ENCODE peak calls at places on chromosomes 2 and 18, in ten cellular contexts. A is MM.1S; R is Panc1; S is cardiac muscle cell; W is effector memory CD4-positive, alpha-beta T cell; T is body of pancreas; D is hepatocyte; L is GM23248; E is aorta; M is thoracic aorta. U is an unnamed sample.

GRCh38 chr2:136375017-136375901 is 257.3 kb upstream of the CXCR4 start:
- DNase-seq in A (no peak), R (no peak), S (no peak), W (no peak), T (no peak), D (no peak), L (no peak), E (no peak), M (no peak), U (no peak)

GRCh38 chr2:151878655-151879563 is 50.7 kb upstream of the ARL5A start:
- DNase-seq in A (peak; percentile 16), R (no peak), S (peak; percentile 28), W (no peak), T (no peak), D (peak; percentile 47), L (peak; percentile 45), E (no peak), M (no peak), U (no peak)

GRCh38 chr2:18684202-18685040 is 95.1 kb upstream of the NT5C1B start:
- DNase-seq in A (peak; percentile 8), R (no peak), S (no peak), W (no peak), T (no peak), D (peak; percentile 17), L (peak; percentile 10), E (no peak), M (no peak), U (no peak)

GRCh38 chr2:71546275-71546638 is 92.9 kb downstream of the DYSF start:
- DNase-seq in A (no peak), R (no peak), S (no peak), W (no peak), T (no peak), D (no peak), L (no peak), E (no peak), M (no peak), U (no peak)

GRCh38 chr2:239052046-239052445 is 204.2 kb downstream of the TWIST2 start:
- DNase-seq in A (no peak), R (no peak), S (no peak), W (no peak), T (no peak), D (no peak), L (no peak), E (no peak), M (no peak), U (no peak)

GRCh38 chr2:100742884-100743283 is 77.1 kb upstream of the NPAS2 start:
- DNase-seq in A (no peak), R (no peak), S (peak; percentile 92), W (no peak), T (no peak), D (peak; percentile 76), L (peak; percentile 94), E (no peak), M (no peak), U (no peak)

GRCh38 chr2:240213476-240214391 is 73.3 kb upstream of the OTOS start:
- DNase-seq in A (no peak), R (no peak), S (no peak), W (no peak), T (no peak), D (no peak), L (no peak), E (peak; percentile 29), M (no peak), U (no peak)

GRCh38 chr2:113848758-113849460 is 41.0 kb upstream of the ACTR3 start:
- DNase-seq in A (no peak), R (peak; percentile 53), S (no peak), W (no peak), T (no peak), D (peak; percentile 43), L (peak; percentile 87), E (no peak), M (no peak), U (no peak)

GRCh38 chr18:79943608-79944125 is 7.8 kb downstream of the SLC66A2 start:
- DNase-seq in A (no peak), R (no peak), S (no peak), W (no peak), T (no peak), D (no peak), L (no peak), E (peak; percentile 40), M (no peak), U (peak; percentile 65)

GRCh38 chr2:109722026-109722425 is 72.1 kb upstream of the RGPD5 start:
- DNase-seq in A (no peak), R (no peak), S (no peak), W (no peak), T (peak; percentile 51), D (peak; percentile 53), L (no peak), E (no peak), M (no peak), U (no peak)
- H3K27ac ChIP-seq in A (no peak overlapping the region), R (no peak overlapping the region), S (no peak overlapping the region), W (no peak overlapping the region), T (no peak overlapping the region), D (no peak overlapping the region), L (no peak overlapping the region), E (no peak overlapping the region), M (no peak overlapping the region), U (no peak overlapping the region)

DNA sequence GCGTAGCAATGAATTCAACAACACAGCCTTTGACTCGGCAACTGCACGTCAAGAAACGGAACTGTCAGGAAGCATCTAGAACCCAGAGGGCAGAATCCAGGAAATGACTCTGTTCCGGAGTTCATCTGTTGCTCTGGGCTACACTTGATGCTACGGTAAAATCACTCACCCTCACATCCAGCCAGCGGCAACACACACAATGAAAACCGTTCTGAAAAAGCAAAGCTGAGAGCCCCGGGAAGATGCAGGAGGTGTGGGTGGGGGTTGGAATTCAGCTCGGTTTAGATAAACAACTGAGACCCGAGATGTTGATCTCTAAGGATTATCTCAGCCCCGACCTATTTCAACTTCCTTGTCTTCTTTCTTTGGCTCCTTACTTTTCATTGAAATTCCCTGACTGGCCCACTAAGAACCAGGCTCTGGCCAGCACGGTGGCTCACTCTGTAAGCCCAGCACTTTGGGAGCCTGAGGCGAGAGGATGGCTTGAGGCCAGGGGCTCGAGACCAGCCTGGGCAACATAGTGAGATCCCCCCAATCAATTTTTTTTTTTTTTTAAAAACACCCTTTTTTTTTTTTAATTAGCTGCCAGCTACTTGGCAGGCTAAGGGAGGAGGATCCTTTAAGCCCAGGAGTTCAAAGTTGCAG is 13.3 kb upstream of the RAB17 start:
- DNase-seq in A (peak; percentile 91), R (no peak), S (peak; percentile 85), W (peak; percentile 7), T (no peak), D (no peak), L (peak; percentile 63), E (peak; percentile 66), M (no peak), U (no peak)
- H3K4me3 ChIP-seq in A (no peak overlapping the region), R (no peak overlapping the region), S (no peak overlapping the region), W (peak overlapping the region; percentile 15), T (no peak overlapping the region), D (no peak overlapping the region), L (no peak overlapping the region), E (no peak overlapping the region), M (peak overlapping the region; percentile 16), U (no peak overlapping the region)

GRCh38 chr2:1990724-1991123 is 246.4 kb upstream of the PXDN start:
- DNase-seq in A (no peak), R (no peak), S (no peak), W (no peak), T (peak; percentile 84), D (no peak), L (peak; percentile 39), E (no peak), M (no peak), U (no peak)

GRCh38 chr2:1990151-1990589 is 245.9 kb upstream of the PXDN start:
- DNase-seq in A (no peak), R (no peak), S (no peak), W (no peak), T (no peak), D (no peak), L (no peak), E (no peak), M (no peak), U (no peak)

GRCh38 chr2:1988049-1988448 is 243.7 kb upstream of the PXDN start:
- DNase-seq in A (no peak), R (no peak), S (no peak), W (no peak), T (peak; percentile 71), D (no peak), L (no peak), E (no peak), M (no peak), U (no peak)

GRCh38 chr2:1988594-1988993 is 244.3 kb upstream of the PXDN start:
- DNase-seq in A (no peak), R (no peak), S (no peak), W (no peak), T (no peak), D (no peak), L (no peak), E (no peak), M (no peak), U (no peak)

GRCh38 chr2:1989216-1989615 is 244.9 kb upstream of the PXDN start:
- DNase-seq in A (no peak), R (no peak), S (no peak), W (no peak), T (peak; percentile 67), D (no peak), L (no peak), E (no peak), M (no peak), U (no peak)
- H3K27ac ChIP-seq in A (no peak overlapping the region), R (no peak overlapping the region), S (no peak overlapping the region), W (no peak overlapping the region), T (no peak overlapping the region), D (no peak overlapping the region), L (no peak overlapping the region), E (no peak overlapping the region), M (no peak overlapping the region), U (no peak overlapping the region)

GRCh38 chr2:202135111-202135874 is 62.2 kb downstream of the KIAA2012 start:
- DNase-seq in A (no peak), R (no peak), S (peak; percentile 99), W (no peak), T (peak; percentile 47), D (peak; percentile 78), L (peak; percentile 97), E (peak; percentile 88), M (peak; percentile 33), U (peak; percentile 80)

GRCh38 chr2:202141319-202141947 is 68.4 kb downstream of the KIAA2012 start:
- DNase-seq in A (no peak), R (no peak), S (no peak), W (no peak), T (no peak), D (no peak), L (no peak), E (no peak), M (no peak), U (no peak)

GRCh38 chr2:202140522-202141292 is 67.7 kb downstream of the KIAA2012 start:
- DNase-seq in A (no peak), R (no peak), S (no peak), W (no peak), T (no peak), D (no peak), L (peak; percentile 80), E (no peak), M (no peak), U (no peak)

GRCh38 chr2:202133556-202134245 is 60.6 kb downstream of the KIAA2012 start:
- DNase-seq in A (no peak), R (no peak), S (no peak), W (no peak), T (no peak), D (no peak), L (no peak), E (no peak), M (no peak), U (no peak)

DNA sequence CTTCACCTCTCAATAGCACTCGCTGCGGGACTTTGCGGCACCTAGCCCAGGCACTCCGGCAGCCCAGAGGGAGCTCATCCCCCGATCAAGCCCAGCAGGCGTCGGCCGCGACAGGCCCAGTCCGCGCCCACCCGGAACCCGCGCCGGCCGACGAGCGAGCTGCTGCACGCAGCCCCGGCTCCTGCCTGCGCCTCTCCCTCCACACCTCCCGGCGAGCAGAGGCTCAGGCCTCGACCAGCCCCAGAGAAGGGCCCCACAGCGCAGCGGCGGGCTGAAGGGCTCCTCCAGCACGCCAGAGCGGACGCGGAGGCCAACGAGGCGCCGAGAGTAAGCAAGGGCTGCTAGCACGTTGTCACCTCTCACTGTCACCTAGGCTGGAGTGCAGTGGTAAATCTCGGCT is 63.5 kb downstream of the KIAA2012 start:
- DNase-seq in A (no peak), R (no peak), S (no peak), W (no peak), T (no peak), D (no peak), L (no peak), E (no peak), M (no peak), U (no peak)
- H3K4me3 ChIP-seq in A (no peak overlapping the region), R (no peak overlapping the region), S (no peak overlapping the region), W (no peak overlapping the region), T (no peak overlapping the region), D (no peak overlapping the region), L (no peak overlapping the region), E (no peak overlapping the region), M (no peak overlapping the region), U (no peak overlapping the region)